ENCODE peak calls at places on chromosomes 5 and 9, in six cellular contexts. V, S, D, K, L and T are unnamed samples.

GRCh38 chr9:3527653-3527960 is 1.8 kb upstream of the RFX3 start:
- DNase-seq in S (no peak), K (peak; percentile 3), V (no peak), D (no peak), L (no peak), T (no peak)

GRCh38 chr9:34648673-34649072 is 2.2 kb downstream of the GALT start:
- DNase-seq in D (no peak), K (no peak), L (no peak), V (no peak), S (no peak), T (no peak)

GRCh38 chr5:178774866-178775539 is 44.5 kb upstream of the ZNF354A start:
- DNase-seq in S (no peak), K (no peak), V (no peak), D (no peak), L (no peak), T (no peak)

GRCh38 chr5:172444110-172444510 is 10.2 kb downstream of the SH3PXD2B start:
- DNase-seq in S (peak; percentile 94), K (no peak), D (no peak), V (no peak), L (no peak), T (no peak)

GRCh38 chr5:56247596-56247995 is 14.5 kb upstream of the ANKRD55 start:
- DNase-seq in V (no peak), S (peak; percentile 55), L (no peak), D (no peak), K (no peak), T (no peak)

GRCh38 chr5:170176916-170177315 is 55.9 kb upstream of the C5orf58 start:
- DNase-seq in S (no peak), K (no peak), V (no peak), L (no peak), D (no peak), T (no peak)

GRCh38 chr5:111960466-111961215 is 203.6 kb upstream of the NREP start:
- DNase-seq in S (peak; percentile 70), V (no peak), D (no peak), K (no peak), L (no peak), T (no peak)

GRCh38 chr9:87443006-87443405 is 54.7 kb upstream of the DAPK1 start:
- DNase-seq in S (no peak), V (no peak), L (no peak), D (no peak), K (no peak), T (no peak)

GRCh38 chr9:90979138-90979551 is 177.5 kb downstream of the SYK start:
- DNase-seq in S (no peak), L (no peak), D (no peak), V (no peak), K (no peak), T (no peak)

GRCh38 chr9:90975666-90976538 is 174.3 kb downstream of the SYK start:
- DNase-seq in L (no peak), K (no peak), D (no peak), S (no peak), V (no peak), T (peak; percentile 80)

GRCh38 chr9:90983394-90983793 is 181.8 kb downstream of the SYK start:
- DNase-seq in S (no peak), K (no peak), L (no peak), V (no peak), D (no peak), T (no peak)

GRCh38 chr9:90981726-90982125 is 180.1 kb downstream of the SYK start:
- DNase-seq in V (no peak), D (no peak), L (no peak), S (no peak), K (no peak), T (no peak)

GRCh38 chr9:90979614-90980013 is 178.0 kb downstream of the SYK start:
- DNase-seq in D (no peak), V (no peak), S (no peak), L (no peak), K (no peak), T (no peak)
- H3K4me2 ChIP-seq in D (no peak overlapping the region), V (no peak overlapping the region), S (no peak overlapping the region), L (no peak overlapping the region), K (no peak overlapping the region), T (no peak overlapping the region)

DNA sequence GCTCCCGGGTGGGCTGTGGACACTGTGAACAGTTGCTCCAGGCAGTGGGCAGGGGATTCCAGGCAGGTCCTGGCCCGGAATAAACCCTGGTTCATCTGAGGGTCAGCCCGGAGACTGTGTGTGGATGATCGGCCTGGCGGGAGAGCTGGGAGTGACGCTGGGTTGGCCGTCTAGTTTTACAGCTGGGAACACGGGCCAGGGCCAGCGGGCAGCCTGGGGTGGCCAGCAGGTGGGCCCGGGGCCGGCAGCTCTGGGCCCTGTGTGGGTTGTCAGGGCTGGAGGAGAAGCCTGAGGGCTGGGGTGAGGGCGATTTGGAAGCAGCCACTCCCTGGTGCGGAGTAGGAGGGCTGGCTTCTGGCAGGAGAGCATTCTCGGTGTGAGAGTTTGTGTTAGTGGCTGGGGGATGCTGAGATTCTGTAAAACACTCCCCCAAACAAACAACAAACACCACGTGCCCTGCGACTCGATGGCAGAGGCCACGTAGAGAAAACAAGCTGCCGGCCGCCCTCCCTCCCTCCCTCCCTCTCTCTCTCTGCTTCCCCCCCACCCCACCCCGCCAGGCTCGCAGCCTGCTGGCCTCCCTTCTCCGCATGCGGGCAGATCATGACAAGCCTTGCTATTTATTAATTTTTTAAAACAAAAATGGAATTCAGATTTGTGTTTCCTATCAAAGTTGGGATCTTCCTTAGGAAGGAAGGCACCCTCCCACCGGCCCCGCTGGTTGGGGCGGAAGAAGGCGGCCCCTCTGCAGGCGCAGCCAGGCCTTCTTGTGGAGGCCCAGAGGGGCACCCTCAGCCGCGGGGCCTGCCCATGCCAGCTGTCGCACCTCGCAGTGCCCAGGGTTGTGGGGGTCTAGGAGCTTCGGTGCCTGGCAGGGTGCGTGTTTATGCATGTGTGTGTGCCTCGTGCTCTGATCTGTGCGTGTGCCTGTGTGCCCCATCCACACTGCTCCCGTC is 49.5 kb downstream of the RXRA start:
- DNase-seq in D (no peak), L (peak; percentile 42), K (no peak), S (peak; percentile 56), V (no peak), T (no peak)
- H3K4me1 ChIP-seq in D (peaks cover 20% of the 10 kb centered on the region), L (peaks cover 21% of the 10 kb centered on the region), K (peaks cover 39% of the 10 kb centered on the region), S (peaks cover 15% of the 10 kb centered on the region), V (peaks cover 37% of the 10 kb centered on the region), T (no peaks in the 10 kb centered on the region)

GRCh38 chr9:129486496-129487306 is 134.2 kb downstream of the C9orf50 start:
- DNase-seq in S (peak; percentile 62), K (no peak), V (no peak), D (no peak), L (peak; percentile 29), T (no peak)
- H3K27ac ChIP-seq in S (peak overlapping the region; percentile 100), K (no peak overlapping the region), V (no peak overlapping the region), D (no peak overlapping the region), L (no peak overlapping the region), T (no peak overlapping the region)

DNA sequence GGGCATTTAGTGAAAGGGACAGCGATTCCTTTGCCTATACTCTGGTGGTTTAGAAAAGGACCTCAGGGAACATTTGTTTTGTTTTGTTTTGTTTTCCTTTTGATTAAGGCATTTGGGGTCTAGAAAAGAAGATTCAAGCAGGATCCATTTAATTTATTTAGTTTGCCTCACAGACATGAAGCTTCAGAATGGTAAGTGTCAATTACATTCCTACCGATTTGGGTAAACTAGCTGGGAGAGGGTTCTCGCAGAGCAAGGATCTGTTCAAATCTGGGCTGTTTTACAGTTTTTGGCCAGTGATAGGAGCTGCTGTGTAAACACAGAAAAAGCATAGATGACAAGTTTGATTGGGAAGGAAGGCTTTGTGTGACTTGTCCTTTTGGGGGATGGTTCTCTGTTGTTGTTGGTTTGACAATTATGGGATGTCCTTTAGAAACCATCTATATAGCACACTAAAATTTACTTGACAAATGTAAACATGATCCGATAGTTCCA is 470.3 kb upstream of the WWC1 start:
- DNase-seq in S (no peak), D (no peak), V (no peak), K (no peak), L (peak; percentile 19), T (no peak)
- H3K4me2 ChIP-seq in S (no peak overlapping the region), D (no peak overlapping the region), V (no peak overlapping the region), K (no peak overlapping the region), L (peak overlapping the region; percentile 51), T (no peak overlapping the region)

DNA sequence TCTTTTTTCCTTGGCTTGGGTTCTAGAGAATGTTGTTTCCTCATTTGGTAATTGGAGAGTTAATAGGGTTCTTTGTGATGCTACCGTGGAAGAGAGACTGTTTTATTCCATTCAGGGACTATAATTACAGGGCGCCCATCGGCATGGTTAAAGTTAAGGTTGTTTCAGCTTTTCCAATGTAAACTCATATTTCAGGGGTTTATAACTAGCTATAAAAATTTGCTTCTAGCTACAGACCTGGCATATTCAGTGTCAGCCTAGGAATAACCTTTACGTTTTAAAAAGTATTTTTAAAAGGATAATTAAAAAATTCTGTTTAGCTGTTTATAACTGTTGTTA is 99.1 kb downstream of the AOPEP start:
- DNase-seq in V (no peak), D (no peak), K (no peak), S (no peak), L (no peak), T (no peak)
- H3K4me1 ChIP-seq in V (peaks cover 19% of the 10 kb centered on the region), D (peaks cover 10% of the 10 kb centered on the region), K (peaks cover 57% of the 10 kb centered on the region), S (no peaks in the 10 kb centered on the region), L (peaks cover 52% of the 10 kb centered on the region), T (no peaks in the 10 kb centered on the region)

GRCh38 chr5:39622281-39622680 is 197.5 kb upstream of the DAB2 start:
- DNase-seq in V (no peak), S (no peak), K (no peak), L (no peak), D (no peak), T (no peak)
- H3K27ac ChIP-seq in V (no peak overlapping the region), S (no peak overlapping the region), K (no peak overlapping the region), L (no peak overlapping the region), D (no peak overlapping the region), T (no peak overlapping the region)